ENCODE peak calls at places on chromosome X, in nine cellular contexts. O, P, J, A, I, T, W, S and X are unnamed samples.

GRCh38 chrX:82141942-82142341 is 940.0 kb downstream of the SH3BGRL start:
- DNase-seq in O (no peak), P (no peak), J (peak; percentile 0), A (peak; percentile 72), I (no peak), T (no peak), W (no peak), S (no peak), X (no peak)

GRCh38 chrX:100447563-100448397 is 37.7 kb upstream of the PCDH19 start:
- DNase-seq in O (no peak), P (no peak), J (peak; percentile 0), A (peak; percentile 39), I (no peak), T (no peak), W (peak; percentile 44), S (peak; percentile 3), X (no peak)

GRCh38 chrX:119647552-119648420 is 41.6 kb upstream of the NKRF start:
- DNase-seq in O (no peak), P (no peak), J (peak; percentile 11), A (peak; percentile 90), I (no peak), T (peak; percentile 98), W (no peak), S (no peak), X (no peak)

GRCh38 chrX:8988456-8988855 is 45.5 kb downstream of the FAM9B start:
- DNase-seq in O (peak; percentile 13), P (no peak), J (no peak), A (no peak), I (no peak), T (no peak), W (peak; percentile 35), S (peak; percentile 45), X (no peak)

GRCh38 chrX:8274166-8274565 is 103.1 kb upstream of the VCX2 start:
- DNase-seq in O (no peak), P (no peak), J (no peak), A (no peak), I (no peak), T (no peak), W (no peak), S (peak; percentile 45), X (no peak)

GRCh38 chrX:40474205-40474626 is 106.6 kb upstream of the ATP6AP2 start:
- DNase-seq in O (no peak), P (peak; percentile 34), J (no peak), A (no peak), I (no peak), T (no peak), W (peak; percentile 17), S (peak; percentile 37), X (peak; percentile 65)

GRCh38 chrX:149129767-149130166 is 375.3 kb downstream of the IDS start:
- DNase-seq in O (no peak), P (no peak), J (no peak), A (no peak), I (no peak), T (no peak), W (no peak), S (peak; percentile 16), X (no peak)

GRCh38 chrX:55796496-55796895 is 78.9 kb downstream of the RRAGB start:
- DNase-seq in O (no peak), P (no peak), J (no peak), A (no peak), I (no peak), T (no peak), W (no peak), S (no peak), X (no peak)

GRCh38 chrX:10833299-10834169 is 213.1 kb upstream of the MID1 start:
- DNase-seq in O (no peak), P (no peak), J (no peak), A (no peak), I (no peak), T (no peak), W (peak; percentile 18), S (peak; percentile 48), X (peak; percentile 62)

GRCh38 chrX:125757794-125758564 is 408.1 kb downstream of the DCAF12L2 start:
- DNase-seq in O (no peak), P (no peak), J (no peak), A (no peak), I (no peak), T (no peak), W (peak; percentile 30), S (no peak), X (no peak)

GRCh38 chrX:19795289-19795688 is 92.1 kb downstream of the SH3KBP1 start:
- DNase-seq in O (no peak), P (no peak), J (no peak), A (no peak), I (no peak), T (no peak), W (no peak), S (no peak), X (no peak)

GRCh38 chrX:66046612-66047235 is 6.8 kb upstream of the VSIG4 start:
- DNase-seq in O (no peak), P (no peak), J (no peak), A (peak; percentile 67), I (peak; percentile 52), T (peak; percentile 81), W (no peak), S (no peak), X (no peak)

GRCh38 chrX:10017866-10018265 is 50.7 kb downstream of the CLDN34 start:
- DNase-seq in O (no peak), P (peak; percentile 55), J (no peak), A (no peak), I (no peak), T (no peak), W (no peak), S (peak; percentile 85), X (no peak)

GRCh38 chrX:40700640-40701342 is 34.6 kb downstream of the MED14 start:
- DNase-seq in O (no peak), P (no peak), J (no peak), A (no peak), I (no peak), T (no peak), W (no peak), S (no peak), X (no peak)

DNA sequence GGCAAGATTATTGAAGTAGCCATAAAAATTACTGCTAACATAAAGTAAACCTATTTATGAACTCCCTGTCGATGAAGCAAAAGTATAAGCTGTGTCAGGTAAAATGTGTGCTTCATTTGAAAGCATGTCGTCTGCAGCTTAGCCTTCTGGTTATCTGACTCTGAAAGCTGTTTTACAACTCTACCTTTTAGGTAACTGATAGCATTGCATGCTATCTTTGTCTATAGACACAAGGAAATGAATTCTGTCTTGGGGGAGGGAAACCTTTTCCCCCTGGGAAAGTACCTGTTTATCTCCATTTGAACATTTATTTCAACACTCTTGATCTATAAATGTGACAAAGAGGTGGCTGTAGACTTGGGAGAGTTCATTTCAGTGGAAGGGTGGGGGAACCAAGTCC is 51.4 kb downstream of the RAB40A start:
- DNase-seq in O (no peak), P (no peak), J (no peak), A (no peak), I (no peak), T (no peak), W (no peak), S (no peak), X (no peak)
- H3K27ac ChIP-seq in O (no peak overlapping the region), P (no peak overlapping the region), J (no peak overlapping the region), A (no peak overlapping the region), I (no peak overlapping the region), T (no peak overlapping the region), W (no peak overlapping the region), S (no peak overlapping the region), X (no peak overlapping the region)

DNA sequence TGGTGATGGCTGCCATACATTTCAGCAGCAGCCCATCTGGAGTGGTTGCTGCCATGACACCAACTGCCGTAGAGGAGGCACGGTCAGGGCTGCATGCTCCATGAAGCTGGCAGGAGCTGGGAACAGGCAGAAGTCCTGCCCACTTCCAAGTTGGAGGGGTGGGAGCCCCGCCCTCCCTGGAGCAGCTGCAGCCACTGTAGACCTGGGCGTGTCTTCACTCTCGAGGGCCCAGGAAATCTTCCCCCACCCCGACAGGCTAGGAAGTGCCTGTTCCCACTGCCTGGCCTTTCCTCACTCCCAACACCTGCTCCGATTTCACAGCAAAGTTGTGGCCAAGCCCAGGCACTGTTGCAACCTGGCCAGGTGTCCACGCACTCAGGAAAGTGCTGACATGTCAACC is 42.3 kb downstream of the NALF2 start:
- DNase-seq in O (no peak), P (no peak), J (no peak), A (no peak), I (no peak), T (no peak), W (no peak), S (no peak), X (no peak)
- H3K9me3 ChIP-seq in O (no peaks in the 10 kb centered on the region), P (no peaks in the 10 kb centered on the region), J (no peaks in the 10 kb centered on the region), A (no peaks in the 10 kb centered on the region), I (no peaks in the 10 kb centered on the region), T (no peaks in the 10 kb centered on the region), W (no peaks in the 10 kb centered on the region), S (no peaks in the 10 kb centered on the region), X (no peaks in the 10 kb centered on the region)

GRCh38 chrX:71117358-71117757 is 1.0 kb upstream of the MED12 start:
- DNase-seq in O (no peak), P (no peak), J (no peak), A (no peak), I (no peak), T (no peak), W (no peak), S (no peak), X (no peak)

GRCh38 chrX:71118985-71119535 is 664 bp downstream of the MED12 start:
- DNase-seq in O (no peak), P (no peak), J (no peak), A (no peak), I (no peak), T (no peak), W (no peak), S (no peak), X (no peak)

DNA sequence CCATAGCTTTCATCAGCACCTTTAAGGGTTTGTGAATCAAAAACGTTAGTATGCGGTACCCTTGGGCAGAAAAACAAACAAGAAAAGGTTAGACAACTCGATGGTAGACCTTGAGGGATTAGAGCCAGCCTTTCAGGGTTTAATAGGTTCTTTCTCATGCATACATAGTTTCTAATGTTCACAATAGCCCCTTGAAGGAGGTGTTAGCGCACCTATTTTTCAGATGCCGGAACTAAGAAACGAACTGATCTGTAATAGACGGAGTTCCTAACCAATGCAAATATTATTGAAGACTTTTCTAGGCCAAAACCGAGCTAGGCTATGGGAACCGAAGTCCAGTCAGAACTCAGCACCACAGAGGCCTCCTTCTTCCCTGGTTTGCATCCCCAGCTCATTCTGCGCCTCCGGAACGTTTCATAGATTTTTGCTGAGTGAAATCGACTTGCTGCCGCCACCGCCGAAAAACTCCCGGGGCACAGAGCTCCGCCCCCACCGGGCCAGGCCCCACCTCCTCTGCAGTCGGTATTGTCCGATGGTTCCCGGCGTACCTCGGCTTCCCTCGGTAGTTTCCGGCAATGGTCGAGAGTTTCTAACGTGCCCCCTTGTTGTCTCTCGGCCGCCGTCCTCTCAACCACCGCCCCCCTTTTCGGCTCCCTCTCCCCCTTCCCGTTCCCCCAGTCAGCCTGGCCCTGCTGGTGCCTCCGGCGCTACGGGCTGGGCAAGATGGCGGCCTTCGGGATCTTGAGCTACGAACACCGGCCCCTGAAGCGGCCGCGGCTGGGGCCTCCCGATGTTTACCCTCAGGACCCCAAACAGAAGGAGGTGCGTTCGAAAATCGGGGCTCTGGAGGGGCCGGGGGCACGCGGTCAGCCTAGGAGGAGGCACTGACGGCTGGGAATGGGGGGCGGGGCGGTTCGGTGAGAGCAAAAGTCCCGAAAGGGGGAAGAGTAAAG is at the start of gene MED12:
- DNase-seq in O (peak; percentile 51), P (no peak), J (peak; percentile 70), A (peak; percentile 71), I (peak; percentile 81), T (peak; percentile 52), W (peak; percentile 85), S (peak; percentile 74), X (peak; percentile 87)
- H3K27ac ChIP-seq in O (peak within 1 kb of the TSS; percentile 39), P (no peak within 1 kb of the TSS), J (peak within 1 kb of the TSS; percentile 77), A (peak within 1 kb of the TSS; percentile 3), I (peak within 1 kb of the TSS; percentile 84), T (peak within 1 kb of the TSS; percentile 81), W (peak within 1 kb of the TSS; percentile 86), S (peak within 1 kb of the TSS; percentile 61), X (peak within 1 kb of the TSS; percentile 80)

GRCh38 chrX:2360731-2361130 is 140.0 kb downstream of the DHRSX start:
- DNase-seq in O (no peak), P (no peak), J (no peak), A (no peak), I (no peak), T (no peak), W (no peak), S (peak; percentile 47), X (no peak)
- H3K9me3 ChIP-seq in O (no peaks in the 10 kb centered on the region), P (no peaks in the 10 kb centered on the region), J (no peaks in the 10 kb centered on the region), A (no peaks in the 10 kb centered on the region), I (no peaks in the 10 kb centered on the region), T (peaks cover 2% of the 10 kb centered on the region), W (no peaks in the 10 kb centered on the region), S (no peaks in the 10 kb centered on the region), X (no peaks in the 10 kb centered on the region)